ENCODE peak calls at places on chromosomes 1 and 21, in seven cellular contexts. O, Y, N, F, V, H and G are unnamed samples.

GRCh38 chr1:214670098-214670497 is 67.1 kb downstream of the CENPF start:
- DNase-seq in O (peak), Y (peak), N (no peak), F (no peak), V (no peak), H (peak), G (no peak)

GRCh38 chr21:34276711-34277425 is 86.9 kb upstream of the KCNE2 start:
- DNase-seq in O (no peak), Y (no peak), N (no peak), F (no peak), V (no peak), H (no peak), G (no peak)

GRCh38 chr1:50609508-50609907 is 186.3 kb upstream of the DMRTA2 start:
- DNase-seq in O (no peak), Y (no peak), N (no peak), F (no peak), V (no peak), H (no peak), G (no peak)

GRCh38 chr1:225415967-225416745 is 11.7 kb downstream of the LBR start:
- DNase-seq in O (no peak), Y (no peak), N (no peak), F (no peak), V (no peak), H (no peak), G (no peak)

GRCh38 chr1:154810571-154810970 is 59.5 kb downstream of the KCNN3 start:
- DNase-seq in O (no peak), Y (no peak), N (no peak), F (no peak), V (no peak), H (no peak), G (no peak)

GRCh38 chr1:99603699-99604595 is 42.0 kb upstream of the PALMD start:
- DNase-seq in O (no peak), Y (no peak), N (no peak), F (no peak), V (no peak), H (peak), G (no peak)

GRCh38 chr21:39098696-39099111 is 84.5 kb downstream of the PSMG1 start:
- DNase-seq in O (no peak), Y (no peak), N (no peak), F (no peak), V (no peak), H (peak), G (no peak)

GRCh38 chr1:153598309-153599172 is 14.4 kb downstream of the S100A16 start:
- DNase-seq in O (no peak), Y (peak), N (no peak), F (no peak), V (no peak), H (peak), G (peak)

GRCh38 chr1:230348386-230349022 is 77.6 kb downstream of the PGBD5 start:
- DNase-seq in O (no peak), Y (no peak), N (no peak), F (no peak), V (no peak), H (no peak), G (no peak)

GRCh38 chr1:15691434-15692032 is 7.4 kb downstream of the PLEKHM2 start:
- DNase-seq in O (no peak), Y (no peak), N (no peak), F (no peak), V (no peak), H (no peak), G (no peak)

GRCh38 chr1:204003536-204003935 is 69.4 kb upstream of the SOX13 start:
- DNase-seq in O (no peak), Y (no peak), N (no peak), F (no peak), V (no peak), H (no peak), G (no peak)

GRCh38 chr1:29655945-29656866 is 419.9 kb downstream of the PTPRU start:
- DNase-seq in O (no peak), Y (no peak), N (peak), F (no peak), V (peak), H (no peak), G (no peak)

GRCh38 chr21:31505975-31506374 is 153.5 kb upstream of the SOD1 start:
- DNase-seq in O (no peak), Y (no peak), N (no peak), F (no peak), V (no peak), H (no peak), G (no peak)

GRCh38 chr1:77430966-77431735 is 149.3 kb downstream of the AK5 start:
- DNase-seq in O (no peak), Y (no peak), N (no peak), F (no peak), V (no peak), H (no peak), G (no peak)

GRCh38 chr1:96967311-96967710 is 245.7 kb downstream of the PTBP2 start:
- DNase-seq in O (no peak), Y (no peak), N (no peak), F (no peak), V (no peak), H (no peak), G (no peak)

GRCh38 chr21:25895565-25896205 is 160.9 kb downstream of the GABPA start:
- DNase-seq in O (no peak), Y (no peak), N (no peak), F (no peak), V (no peak), H (peak), G (no peak)

GRCh38 chr1:245605480-245606156 is 450.8 kb downstream of the KIF26B start:
- DNase-seq in O (no peak), Y (no peak), N (no peak), F (no peak), V (no peak), H (no peak), G (no peak)

GRCh38 chr1:246317723-246318359 is 189.2 kb downstream of the SMYD3 start:
- DNase-seq in O (no peak), Y (no peak), N (no peak), F (no peak), V (no peak), H (no peak), G (no peak)

GRCh38 chr21:34910396-34910795 is 138.7 kb downstream of the RUNX1 start:
- DNase-seq in O (no peak), Y (no peak), N (no peak), F (no peak), V (no peak), H (no peak), G (no peak)

GRCh38 chr1:53530550-53530949 is 71.4 kb downstream of the DMRTB1 start:
- DNase-seq in O (no peak), Y (no peak), N (no peak), F (no peak), V (no peak), H (no peak), G (no peak)

GRCh38 chr1:81756872-81757271 is 43.9 kb upstream of the ADGRL2 start:
- DNase-seq in O (no peak), Y (no peak), N (no peak), F (no peak), V (no peak), H (no peak), G (no peak)

GRCh38 chr21:42695324-42696025 is 42.1 kb downstream of the PDE9A start:
- DNase-seq in O (no peak), Y (peak), N (no peak), F (no peak), V (no peak), H (no peak), G (peak)

GRCh38 chr21:34148826-34149558 is 75.6 kb downstream of the MRPS6 start:
- DNase-seq in O (no peak), Y (peak), N (no peak), F (no peak), V (peak), H (no peak), G (no peak)

GRCh38 chr1:156870734-156871133 is 10.1 kb downstream of the NTRK1 start:
- DNase-seq in O (no peak), Y (no peak), N (no peak), F (no peak), V (no peak), H (no peak), G (no peak)

GRCh38 chr1:19735419-19736127 is 64.1 kb downstream of the TMCO4 start:
- DNase-seq in O (no peak), Y (peak), N (no peak), F (no peak), V (peak), H (no peak), G (no peak)

GRCh38 chr21:43613755-43614638 is 45.3 kb downstream of the HSF2BP start:
- DNase-seq in O (no peak), Y (no peak), N (no peak), F (no peak), V (no peak), H (no peak), G (no peak)

GRCh38 chr21:21921410-21922232 is 923.4 kb downstream of the NCAM2 start:
- DNase-seq in O (no peak), Y (no peak), N (no peak), F (no peak), V (no peak), H (no peak), G (no peak)

DNA sequence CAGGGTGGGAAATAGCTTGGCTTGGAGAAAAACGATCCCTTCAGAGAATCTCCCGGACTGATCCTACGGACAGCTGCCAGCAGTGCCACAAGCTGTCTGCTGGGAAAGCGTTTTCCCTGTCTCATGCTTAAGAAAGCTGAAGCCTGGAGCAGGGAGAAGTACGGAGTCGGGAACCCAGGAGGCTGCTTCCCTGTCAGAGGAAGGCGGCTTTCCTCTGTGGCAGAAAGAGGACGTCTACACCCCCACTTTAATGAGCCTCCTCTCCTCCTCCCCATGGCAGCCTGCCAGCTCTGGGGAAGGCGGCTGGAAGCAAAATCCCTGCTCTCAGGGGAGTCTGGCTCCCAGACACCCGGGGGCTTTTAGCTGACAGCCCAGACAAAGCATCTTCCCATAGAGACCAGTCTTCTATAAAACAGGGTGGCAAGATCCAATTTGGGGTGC is 7.3 kb downstream of the KIF21B start:
- DNase-seq in O (no peak), Y (no peak), N (no peak), F (no peak), V (no peak), H (peak), G (peak)
- TF ChIP-seq POLR2A in O (no peak), Y (no peak), N (no peak), F (no peak), V (no peak), H (no peak), G (no peak)

DNA sequence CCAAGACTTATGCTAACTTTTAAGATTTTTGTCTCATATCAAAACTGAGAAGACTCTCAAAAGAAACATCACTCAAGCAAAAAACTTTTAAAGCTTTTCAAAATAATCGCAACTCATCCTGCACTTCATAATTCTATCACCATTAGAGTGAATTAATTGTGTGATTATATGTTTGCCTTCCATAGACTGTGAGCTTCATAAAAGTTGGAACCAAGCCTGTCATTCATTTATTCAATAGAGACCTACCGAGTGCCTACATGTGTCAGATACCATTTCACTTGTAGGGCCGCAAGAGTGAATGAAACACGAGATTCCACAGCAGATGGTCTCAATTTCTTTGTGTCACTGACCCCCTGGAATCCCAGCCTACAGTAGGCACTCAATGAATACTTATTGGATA is 106.4 kb downstream of the RHOU start:
- DNase-seq in O (no peak), Y (no peak), N (no peak), F (no peak), V (no peak), H (no peak), G (no peak)
- H3K4me3 ChIP-seq in O (no peak), Y (no peak), N (no peak), F (no peak), V (no peak), H (no peak), G (no peak)

GRCh38 chr1:223319373-223319772 is 44.6 kb downstream of the SUSD4 start:
- DNase-seq in O (no peak), Y (no peak), N (no peak), F (no peak), V (no peak), H (no peak), G (no peak)
- TF ChIP-seq POLR2AphosphoS5 in O (no peak), Y (no peak), N (no peak), F (no peak), V (no peak), H (no peak), G (no peak)

DNA sequence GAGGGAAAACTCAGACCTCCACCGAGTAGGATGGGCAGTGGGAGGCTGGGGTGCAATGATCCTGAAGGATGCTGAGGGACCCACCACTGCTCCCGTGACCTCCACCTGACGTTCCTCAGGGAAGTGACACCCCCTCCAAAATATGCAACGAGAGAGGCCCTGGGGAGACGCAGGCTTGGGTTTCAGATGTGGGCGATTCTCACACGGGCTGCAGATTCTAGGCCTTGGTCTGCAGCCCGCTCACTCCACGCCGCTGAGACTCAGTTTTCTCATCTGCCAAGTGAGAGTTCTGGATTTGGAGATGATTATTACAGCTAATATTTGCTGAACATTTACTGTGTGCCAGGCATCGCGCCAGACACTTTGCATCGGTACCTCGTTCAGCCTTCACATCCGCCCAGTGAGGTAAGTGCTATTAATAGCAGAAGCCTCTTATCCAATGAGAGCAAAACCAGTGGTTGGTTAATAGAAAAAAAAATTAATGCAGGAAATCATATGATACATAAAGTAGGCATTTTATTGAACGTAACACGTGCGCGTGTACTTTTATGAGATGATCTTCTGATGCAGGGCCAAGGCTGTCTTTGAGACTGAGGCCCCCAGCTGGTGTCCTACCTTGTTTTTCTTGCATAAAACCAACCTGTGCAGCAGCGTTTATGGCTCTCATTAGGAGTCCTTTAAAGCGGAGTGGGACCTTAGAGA is 102.0 kb upstream of the RUNX3 start:
- DNase-seq in O (peak), Y (peak), N (no peak), F (no peak), V (no peak), H (no peak), G (peak)
- TF ChIP-seq POLR2A in O (no peak), Y (no peak), N (no peak), F (no peak), V (no peak), H (no peak), G (no peak)

GRCh38 chr1:11178021-11179015 is 10.8 kb upstream of the ANGPTL7 start:
- DNase-seq in O (no peak), Y (no peak), N (no peak), F (no peak), V (no peak), H (no peak), G (no peak)
- H3K4me3 ChIP-seq in O (no peak), Y (no peak), N (no peak), F (no peak), V (no peak), H (no peak), G (no peak)

DNA sequence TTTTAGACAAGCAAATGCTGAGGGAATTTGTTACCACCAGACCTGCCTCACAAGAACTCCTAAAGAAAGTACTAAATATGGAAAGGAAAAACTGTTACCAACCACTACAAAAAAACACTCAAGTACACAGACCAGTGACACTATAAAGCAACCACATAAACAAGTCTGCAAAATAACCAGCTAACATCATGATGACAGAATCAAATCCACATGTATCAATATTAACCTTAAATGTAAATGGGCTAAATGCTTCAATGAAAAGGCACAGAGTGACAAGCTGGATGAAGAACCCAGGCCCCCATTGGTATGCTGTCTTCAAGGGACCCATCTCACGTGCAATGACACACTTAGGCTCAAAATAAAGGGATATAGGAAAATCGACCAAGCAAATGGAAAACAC is 529.9 kb upstream of the CAMK1G start:
- DNase-seq in O (no peak), Y (no peak), N (no peak), F (no peak), V (no peak), H (no peak), G (no peak)
- TF ChIP-seq POLR2AphosphoS5 in O (no peak), Y (no peak), N (no peak), F (no peak), V (no peak), H (no peak), G (no peak)

DNA sequence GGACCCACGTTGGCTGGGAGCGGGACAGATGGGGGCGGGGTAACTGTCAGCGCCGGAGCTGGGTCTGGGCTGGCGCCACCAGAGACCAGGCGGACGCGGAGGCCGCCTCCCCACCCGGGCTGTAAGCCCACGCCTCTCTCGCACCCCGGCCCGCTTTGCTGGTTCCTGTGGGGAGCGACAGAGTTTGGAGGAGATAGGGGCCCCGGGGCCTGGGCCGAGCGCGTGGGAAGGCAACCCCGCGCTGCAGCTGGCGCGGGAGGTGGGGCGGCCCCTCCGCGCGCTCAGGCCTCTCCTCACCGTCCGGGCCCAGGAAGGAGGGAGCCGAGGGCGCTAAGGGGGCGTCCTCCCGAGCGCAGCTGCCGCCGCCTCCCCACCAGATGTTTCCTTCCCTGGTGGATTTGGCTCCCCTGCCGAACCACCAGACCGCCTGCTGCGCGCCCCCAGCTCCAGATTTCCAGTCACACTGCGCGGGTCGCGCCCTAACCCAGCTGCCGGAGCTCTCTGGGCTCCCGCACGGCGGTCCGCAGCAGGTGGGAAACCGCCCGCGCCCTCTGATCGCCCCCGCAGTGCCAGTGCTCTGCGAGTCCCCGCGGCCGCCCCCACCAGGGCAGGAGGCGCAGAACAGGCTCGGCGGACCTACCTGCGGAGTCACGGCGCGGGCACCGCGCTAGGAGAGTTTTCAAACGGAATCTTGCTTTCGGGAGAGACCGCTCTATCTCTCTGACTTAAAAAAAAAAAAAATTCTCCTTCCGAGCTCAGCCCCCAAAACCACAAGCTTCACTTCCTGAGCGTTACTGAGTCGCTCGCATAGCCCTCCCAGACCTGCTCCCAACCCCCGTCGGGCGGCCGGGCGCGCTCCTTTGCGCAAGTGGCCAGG is 1.1 kb downstream of the GFI1 start:
- DNase-seq in O (peak), Y (no peak), N (no peak), F (no peak), V (no peak), H (peak), G (peak)
- TF ChIP-seq POLR2A in O (no peak), Y (no peak), N (no peak), F (no peak), V (no peak), H (no peak), G (no peak)